ENCODE peak calls at places on chromosome 1, in seven cellular contexts. S is adrenal gland, N is testis, I is thyroid gland, R is right lobe of liver, Z is GM12878, V is body of pancreas. D is an unnamed sample.
A peak's percentile ranks its signal among the peaks of the same experiment; 100 is the strongest.

GRCh38 chr1:173122958-173123852 is 72.5 kb upstream of the TNFSF18 start:
- DNase-seq in Z (no peak), S (peak; percentile 54), N (peak; percentile 59), R (peak; percentile 84), V (peak; percentile 24), I (peak; percentile 41), D (peak; percentile 73)

GRCh38 chr1:6985528-6986276 is 200.4 kb downstream of the CAMTA1 start:
- DNase-seq in N (no peak), R (no peak), Z (no peak), V (no peak), I (no peak), S (no peak), D (no peak)

GRCh38 chr1:6724517-6725141 is 23.0 kb upstream of the DNAJC11 start:
- DNase-seq in Z (no peak), I (peak; percentile 11), N (no peak), R (no peak), V (no peak), S (peak; percentile 61), D (no peak)

GRCh38 chr1:150234647-150235435 is 1.1 kb downstream of the ANP32E start:
- DNase-seq in V (peak; percentile 74), R (peak; percentile 91), N (peak; percentile 83), I (peak; percentile 89), S (peak; percentile 87), Z (peak; percentile 80), D (peak; percentile 86)

GRCh38 chr1:22133247-22133927 is 9.5 kb downstream of the WNT4 start:
- DNase-seq in Z (no peak), I (peak; percentile 48), R (no peak), N (no peak), S (no peak), V (no peak), D (no peak)

GRCh38 chr1:163410073-163410522 is 88.3 kb downstream of the NUF2 start:
- DNase-seq in I (peak; percentile 45), Z (no peak), V (peak; percentile 45), S (peak; percentile 36), N (peak; percentile 78), R (no peak), D (no peak)

GRCh38 chr1:53553734-53554509 is 94.7 kb downstream of the DMRTB1 start:
- DNase-seq in I (no peak), N (no peak), Z (no peak), R (peak; percentile 27), S (no peak), V (no peak), D (no peak)

GRCh38 chr1:201759194-201759814 is 69.7 kb upstream of the IPO9 start:
- DNase-seq in N (no peak), R (no peak), V (no peak), Z (no peak), S (no peak), I (no peak), D (no peak)

GRCh38 chr1:57258616-57259330 is 165.1 kb downstream of the DAB1 start:
- DNase-seq in V (no peak), I (no peak), R (no peak), S (no peak), N (no peak), Z (no peak), D (no peak)

GRCh38 chr1:22431965-22432364 is 19.7 kb upstream of the ZBTB40 start:
- DNase-seq in Z (no peak), S (no peak), V (no peak), I (no peak), N (no peak), R (no peak), D (no peak)

GRCh38 chr1:235101558-235102258 is 26.9 kb downstream of the TOMM20 start:
- DNase-seq in Z (no peak), R (no peak), V (no peak), N (no peak), I (no peak), S (no peak), D (no peak)

GRCh38 chr1:55280731-55281130 is 65.6 kb upstream of the USP24 start:
- DNase-seq in R (no peak), N (no peak), I (no peak), Z (no peak), S (no peak), V (no peak), D (no peak)

GRCh38 chr1:66542811-66543767 is 9.1 kb downstream of the SGIP1 start:
- DNase-seq in Z (no peak), R (peak; percentile 78), S (no peak), I (peak; percentile 84), V (peak; percentile 75), N (peak; percentile 92), D (peak; percentile 84)

GRCh38 chr1:49052102-49052501 is 275.4 kb upstream of the BEND5 start:
- DNase-seq in R (no peak), I (no peak), S (no peak), Z (no peak), N (no peak), V (no peak), D (no peak)

GRCh38 chr1:215005656-215006335 is 76.7 kb upstream of the KCNK2 start:
- DNase-seq in I (no peak), V (no peak), N (no peak), R (no peak), Z (no peak), S (no peak), D (no peak)

GRCh38 chr1:159009704-159010361 is at the start of gene IFI16:
- DNase-seq in I (peak; percentile 9), V (no peak), N (peak; percentile 65), S (peak; percentile 58), Z (peak; percentile 87), R (no peak), D (peak; percentile 56)

GRCh38 chr1:19698181-19698580 is 33.5 kb downstream of the HTR6 start:
- DNase-seq in V (no peak), I (no peak), Z (no peak), R (no peak), S (no peak), N (no peak), D (no peak)

GRCh38 chr1:118973032-118973431 is 15.1 kb downstream of the TBX15 start:
- DNase-seq in S (no peak), I (no peak), R (no peak), N (no peak), Z (no peak), V (no peak), D (no peak)
- TF ChIP-seq POLR2A in S (no peak), I (no peak), R (no peak), N (no peak), Z (no peak), V (no peak), D (no peak)

GRCh38 chr1:100530901-100531487 is 6.9 kb upstream of the GPR88 start:
- DNase-seq in N (no peak), V (no peak), I (no peak), R (no peak), S (no peak), Z (peak; percentile 40), D (peak; percentile 56)

GRCh38 chr1:100536031-100536430 is 1.9 kb upstream of the GPR88 start:
- DNase-seq in Z (peak; percentile 73), I (no peak), S (no peak), R (no peak), N (no peak), V (no peak), D (no peak)

GRCh38 chr1:100538935-100539835 is 1.2 kb downstream of the GPR88 start:
- DNase-seq in V (peak; percentile 29), I (peak; percentile 37), Z (no peak), R (peak; percentile 90), N (peak; percentile 30), S (peak; percentile 29), D (peak; percentile 31)

GRCh38 chr1:100532645-100533044 is 5.3 kb upstream of the GPR88 start:
- DNase-seq in S (no peak), I (no peak), V (no peak), R (no peak), N (peak; percentile 22), Z (no peak), D (peak; percentile 29)

GRCh38 chr1:100535264-100535663 is 2.7 kb upstream of the GPR88 start:
- DNase-seq in R (no peak), S (no peak), N (no peak), I (no peak), Z (no peak), V (no peak), D (no peak)
- H3K4me3 ChIP-seq in R (no peak overlapping the region), S (no peak overlapping the region), N (no peak overlapping the region), I (no peak overlapping the region), Z (no peak overlapping the region), V (no peak overlapping the region), D (no peak overlapping the region)

GRCh38 chr1:210787800-210788199 is 346.1 kb downstream of the KCNH1 start:
- DNase-seq in V (no peak), Z (no peak), N (no peak), I (no peak), R (no peak), S (no peak), D (no peak)

GRCh38 chr1:210786546-210786945 is 347.4 kb downstream of the KCNH1 start:
- DNase-seq in S (no peak), Z (no peak), N (no peak), I (no peak), V (no peak), R (no peak), D (no peak)

GRCh38 chr1:210792703-210793102 is 341.2 kb downstream of the KCNH1 start:
- DNase-seq in R (no peak), I (no peak), N (no peak), Z (no peak), S (no peak), V (no peak), D (no peak)

GRCh38 chr1:210792250-210792649 is 341.7 kb downstream of the KCNH1 start:
- DNase-seq in Z (no peak), N (no peak), R (no peak), S (no peak), V (no peak), I (no peak), D (no peak)

DNA sequence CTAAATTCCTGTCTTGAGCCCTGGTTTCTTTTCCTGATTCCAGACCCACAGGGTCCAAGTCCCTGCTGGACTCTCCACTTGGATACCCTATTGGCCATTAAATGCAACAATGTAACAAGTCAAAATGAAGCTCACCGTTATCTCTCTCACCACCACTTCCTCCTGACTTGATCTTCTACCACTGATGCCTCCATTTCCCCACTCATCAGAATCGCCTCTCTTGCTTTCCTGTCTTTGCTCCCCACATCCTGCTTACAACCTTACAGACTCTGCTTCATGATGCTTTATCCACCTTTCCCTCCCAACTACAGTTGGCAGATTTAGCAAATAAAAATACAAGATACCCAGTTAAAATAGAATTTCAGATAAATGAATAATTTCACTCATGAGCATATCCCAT is 343.8 kb downstream of the KCNH1 start:
- DNase-seq in R (no peak), N (no peak), V (no peak), I (no peak), Z (no peak), S (no peak), D (no peak)
- TF ChIP-seq POLR2A in R (no peak), N (no peak), V (no peak), I (no peak), Z (no peak), S (no peak), D (no peak)

GRCh38 chr1:197469620-197470210 is 201.7 kb downstream of the CRB1 start:
- DNase-seq in V (no peak), I (no peak), N (no peak), S (no peak), Z (no peak), R (no peak), D (no peak)
- H3K4me3 ChIP-seq in V (no peak overlapping the region), I (no peak overlapping the region), N (no peak overlapping the region), S (no peak overlapping the region), Z (no peak overlapping the region), R (no peak overlapping the region), D (no peak overlapping the region)

GRCh38 chr1:91122106-91122717 is 100.4 kb upstream of the ZNF644 start:
- DNase-seq in V (no peak), S (no peak), I (no peak), N (no peak), R (no peak), Z (no peak), D (no peak)
- TF ChIP-seq POLR2A in V (no peak), S (no peak), I (no peak), N (no peak), R (no peak), Z (no peak), D (no peak)